ENCODE peak calls at places on chromosomes 6 and 20, in four cellular contexts. One of them, this sample, is unnamed.

GRCh38 chr20:21156266-21156665 is 30.4 kb downstream of the KIZ start:
- DNase-seq in fibroblast of the conjunctiva: no peak
- DNase-seq in AG09309: no peak
- DNase-seq in endodermal cell: no peak
- DNase-seq in this sample: no peak

GRCh38 chr6:92779758-92780157 is 639.6 kb downstream of the EPHA7 start:
- DNase-seq in fibroblast of the conjunctiva: peak
- DNase-seq in AG09309: no peak
- DNase-seq in endodermal cell: no peak
- DNase-seq in this sample: no peak

GRCh38 chr6:117384659-117385058 is 41.1 kb downstream of the ROS1 start:
- DNase-seq in fibroblast of the conjunctiva: no peak
- DNase-seq in AG09309: no peak
- DNase-seq in endodermal cell: no peak
- DNase-seq in this sample: no peak

GRCh38 chr6:1735239-1735803 is 125.6 kb downstream of the FOXC1 start:
- DNase-seq in fibroblast of the conjunctiva: no peak
- DNase-seq in AG09309: no peak
- DNase-seq in endodermal cell: no peak
- DNase-seq in this sample: no peak

GRCh38 chr6:108168501-108168979 is 2.7 kb downstream of the NR2E1 start:
- DNase-seq in fibroblast of the conjunctiva: no peak
- DNase-seq in AG09309: no peak
- DNase-seq in endodermal cell: peak
- DNase-seq in this sample: no peak

GRCh38 chr20:63102720-63103375 is 96.1 kb upstream of the BHLHE23 start:
- DNase-seq in fibroblast of the conjunctiva: no peak
- DNase-seq in AG09309: no peak
- DNase-seq in endodermal cell: peak
- DNase-seq in this sample: peak

GRCh38 chr6:15063253-15063853 is 182.5 kb upstream of the JARID2 start:
- DNase-seq in fibroblast of the conjunctiva: no peak
- DNase-seq in AG09309: no peak
- DNase-seq in endodermal cell: no peak
- DNase-seq in this sample: peak

GRCh38 chr6:112337209-112337638 is 9.9 kb upstream of the RFPL4B start:
- DNase-seq in fibroblast of the conjunctiva: peak
- DNase-seq in AG09309: peak
- DNase-seq in endodermal cell: peak
- DNase-seq in this sample: no peak

GRCh38 chr6:84643778-84644177 is 120.6 kb downstream of the TBX18 start:
- DNase-seq in fibroblast of the conjunctiva: no peak
- DNase-seq in AG09309: no peak
- DNase-seq in endodermal cell: no peak
- DNase-seq in this sample: no peak

GRCh38 chr6:25257686-25258348 is 21.4 kb upstream of the CARMIL1 start:
- DNase-seq in fibroblast of the conjunctiva: no peak
- DNase-seq in AG09309: no peak
- DNase-seq in endodermal cell: no peak
- DNase-seq in this sample: no peak

GRCh38 chr6:129022011-129022553 is 139.1 kb downstream of the LAMA2 start:
- DNase-seq in fibroblast of the conjunctiva: no peak
- DNase-seq in AG09309: no peak
- DNase-seq in endodermal cell: no peak
- DNase-seq in this sample: no peak

GRCh38 chr20:45011108-45011526 is 44.8 kb downstream of the STK4 start:
- DNase-seq in fibroblast of the conjunctiva: peak
- DNase-seq in AG09309: peak
- DNase-seq in endodermal cell: peak
- DNase-seq in this sample: peak

GRCh38 chr6:169577974-169578373 is 123.9 kb downstream of the WDR27 start:
- DNase-seq in fibroblast of the conjunctiva: no peak
- DNase-seq in AG09309: no peak
- DNase-seq in endodermal cell: no peak
- DNase-seq in this sample: no peak

GRCh38 chr6:170057034-170057734 is 233.7 kb downstream of the DLL1 start:
- DNase-seq in fibroblast of the conjunctiva: no peak
- DNase-seq in AG09309: no peak
- DNase-seq in endodermal cell: peak
- DNase-seq in this sample: no peak

GRCh38 chr6:5781966-5782556 is 224.7 kb downstream of the NRN1 start:
- DNase-seq in fibroblast of the conjunctiva: no peak
- DNase-seq in AG09309: no peak
- DNase-seq in endodermal cell: peak
- DNase-seq in this sample: no peak

GRCh38 chr20:4490595-4491280 is 231.0 kb upstream of the PRND start:
- DNase-seq in fibroblast of the conjunctiva: no peak
- DNase-seq in AG09309: no peak
- DNase-seq in endodermal cell: no peak
- DNase-seq in this sample: no peak

GRCh38 chr20:61416546-61416945 is 164.5 kb downstream of the CDH4 start:
- DNase-seq in fibroblast of the conjunctiva: no peak
- DNase-seq in AG09309: no peak
- DNase-seq in endodermal cell: no peak
- DNase-seq in this sample: no peak

GRCh38 chr6:28807682-28808280 is 116.0 kb downstream of the TRIM27 start:
- DNase-seq in fibroblast of the conjunctiva: no peak
- DNase-seq in AG09309: no peak
- DNase-seq in endodermal cell: peak
- DNase-seq in this sample: no peak

GRCh38 chr6:34771727-34772126 is 14.4 kb downstream of the SNRPC start:
- DNase-seq in fibroblast of the conjunctiva: no peak
- DNase-seq in AG09309: no peak
- DNase-seq in endodermal cell: no peak
- DNase-seq in this sample: no peak

GRCh38 chr6:130907687-130908086 is 80.5 kb downstream of the SMLR1 start:
- DNase-seq in fibroblast of the conjunctiva: no peak
- DNase-seq in AG09309: no peak
- DNase-seq in endodermal cell: no peak
- DNase-seq in this sample: no peak

GRCh38 chr20:49482621-49483017 is at the start of gene KCNB1:
- DNase-seq in fibroblast of the conjunctiva: peak
- DNase-seq in AG09309: no peak
- DNase-seq in endodermal cell: peak
- DNase-seq in this sample: peak

GRCh38 chr20:54058420-54059139 is 11.8 kb downstream of the BCAS1 start:
- DNase-seq in fibroblast of the conjunctiva: no peak
- DNase-seq in AG09309: no peak
- DNase-seq in endodermal cell: no peak
- DNase-seq in this sample: no peak

GRCh38 chr6:125918230-125918629 is 38.3 kb upstream of the HINT3 start:
- DNase-seq in fibroblast of the conjunctiva: no peak
- DNase-seq in AG09309: no peak
- DNase-seq in endodermal cell: no peak
- DNase-seq in this sample: no peak

GRCh38 chr6:21045135-21045616 is 510.9 kb downstream of the CDKAL1 start:
- DNase-seq in fibroblast of the conjunctiva: no peak
- DNase-seq in AG09309: no peak
- DNase-seq in endodermal cell: no peak
- DNase-seq in this sample: no peak

GRCh38 chr20:25295386-25296093 is 47.7 kb downstream of the PYGB start:
- DNase-seq in fibroblast of the conjunctiva: no peak
- DNase-seq in AG09309: no peak
- DNase-seq in endodermal cell: peak
- DNase-seq in this sample: no peak

GRCh38 chr20:44073011-44073674 is 113.8 kb downstream of the JPH2 start:
- DNase-seq in fibroblast of the conjunctiva: no peak
- DNase-seq in AG09309: no peak
- DNase-seq in endodermal cell: peak
- DNase-seq in this sample: no peak

GRCh38 chr6:17439243-17439993 is 46.0 kb downstream of the CAP2 start:
- DNase-seq in fibroblast of the conjunctiva: no peak
- DNase-seq in AG09309: no peak
- DNase-seq in endodermal cell: no peak
- DNase-seq in this sample: no peak

GRCh38 chr6:74654296-74654695 is 551.6 kb downstream of the COL12A1 start:
- DNase-seq in fibroblast of the conjunctiva: no peak
- DNase-seq in AG09309: no peak
- DNase-seq in endodermal cell: no peak
- DNase-seq in this sample: no peak

GRCh38 chr6:11328613-11329247 is 96.3 kb upstream of the NEDD9 start:
- DNase-seq in fibroblast of the conjunctiva: no peak
- DNase-seq in AG09309: peak
- DNase-seq in endodermal cell: no peak
- DNase-seq in this sample: no peak

GRCh38 chr6:162856885-162857284 is 129.1 kb downstream of the PACRG start:
- DNase-seq in fibroblast of the conjunctiva: peak
- DNase-seq in AG09309: peak
- DNase-seq in endodermal cell: peak
- DNase-seq in this sample: no peak

GRCh38 chr6:24981385-24981758 is 45.6 kb upstream of the RIPOR2 start:
- DNase-seq in fibroblast of the conjunctiva: no peak
- DNase-seq in AG09309: no peak
- DNase-seq in endodermal cell: peak
- DNase-seq in this sample: no peak